ENCODE peak calls at places on chromosome 10, in four cellular contexts. C, Y, R and D are unnamed samples.
A peak's percentile ranks its signal among the peaks of the same experiment; 100 is the strongest.

GRCh38 chr10:46525177-46525823 is 31.2 kb downstream of the GPRIN2 start:
- DNase-seq in C (peak; percentile 84), Y (peak; percentile 94), R (no peak), D (no peak)

GRCh38 chr10:132389631-132390454 is 7.2 kb upstream of the PWWP2B start:
- DNase-seq in C (no peak), Y (no peak), R (no peak), D (no peak)

GRCh38 chr10:96370575-96371157 is 11.9 kb upstream of the OPALIN start:
- DNase-seq in C (peak; percentile 71), Y (peak; percentile 76), R (peak; percentile 70), D (peak; percentile 47)

GRCh38 chr10:74122060-74122459 is 28.6 kb downstream of the AP3M1 start:
- DNase-seq in C (no peak), Y (no peak), R (no peak), D (no peak)

GRCh38 chr10:80187465-80188409 is 17.6 kb downstream of the ANXA11 start:
- DNase-seq in C (peak; percentile 47), Y (no peak), R (peak; percentile 73), D (no peak)

GRCh38 chr10:5297466-5297865 is 67.3 kb upstream of the UCN3 start:
- DNase-seq in C (no peak), Y (no peak), R (no peak), D (peak; percentile 56)

GRCh38 chr10:10055656-10056445 is 961.8 kb upstream of the CELF2 start:
- DNase-seq in C (no peak), Y (no peak), R (no peak), D (no peak)

GRCh38 chr10:13505040-13505680 is 23.7 kb downstream of the BEND7 start:
- DNase-seq in C (no peak), Y (no peak), R (no peak), D (no peak)

GRCh38 chr10:75408911-75409885 is 7.6 kb upstream of the ZNF503 start:
- DNase-seq in C (peak; percentile 91), Y (peak; percentile 78), R (peak; percentile 86), D (peak; percentile 83)

GRCh38 chr10:3071405-3072198 is 4.3 kb downstream of the PFKP start:
- DNase-seq in C (peak; percentile 83), Y (peak; percentile 95), R (no peak), D (no peak)

GRCh38 chr10:117933036-117933435 is 113.7 kb downstream of the RAB11FIP2 start:
- DNase-seq in C (peak; percentile 63), Y (no peak), R (no peak), D (no peak)

GRCh38 chr10:79142522-79143309 is 74.0 kb downstream of the ZMIZ1 start:
- DNase-seq in C (no peak), Y (no peak), R (no peak), D (no peak)

GRCh38 chr10:44628921-44629320 is 244.0 kb upstream of the CXCL12 start:
- DNase-seq in C (peak; percentile 84), Y (no peak), R (no peak), D (no peak)

GRCh38 chr10:111360260-111360925 is 283.6 kb downstream of the ADRA2A start:
- DNase-seq in C (peak; percentile 33), Y (no peak), R (peak; percentile 29), D (peak; percentile 32)

GRCh38 chr10:72511414-72511813 is 114.5 kb downstream of the MICU1 start:
- DNase-seq in C (no peak), Y (no peak), R (no peak), D (no peak)

GRCh38 chr10:28532223-28532508 is 752 bp upstream of the WAC start:
- DNase-seq in C (peak; percentile 6), Y (peak; percentile 21), R (no peak), D (no peak)

GRCh38 chr10:28530751-28531150 is 2.2 kb upstream of the WAC start:
- DNase-seq in C (no peak), Y (no peak), R (no peak), D (no peak)

GRCh38 chr10:28533571-28534304 is 820 bp downstream of the WAC start:
- DNase-seq in C (peak; percentile 21), Y (peak; percentile 46), R (peak; percentile 77), D (peak; percentile 70)

GRCh38 chr10:28533315-28533564 is 322 bp downstream of the WAC start:
- DNase-seq in C (no peak), Y (no peak), R (no peak), D (no peak)

GRCh38 chr10:28532509-28533314 is at the start of gene WAC:
- DNase-seq in C (peak; percentile 87), Y (peak; percentile 67), R (peak; percentile 96), D (peak; percentile 96)
- TF ChIP-seq CTCF in C (no peak), Y (no peak), R (no peak), D (no peak)

GRCh38 chr10:84524435-84524834 is 196.0 kb downstream of the CCSER2 start:
- DNase-seq in C (no peak), Y (no peak), R (no peak), D (no peak)
- TF ChIP-seq CTCF in C (no peak), Y (no peak), R (no peak), D (no peak)

GRCh38 chr10:119149157-119149556 is 16.4 kb downstream of the SFXN4 start:
- DNase-seq in C (no peak), Y (no peak), R (no peak), D (no peak)

GRCh38 chr10:119153041-119153440 is 12.5 kb downstream of the SFXN4 start:
- DNase-seq in C (no peak), Y (no peak), R (no peak), D (no peak)

GRCh38 chr10:119153661-119154060 is 11.9 kb downstream of the SFXN4 start:
- DNase-seq in C (no peak), Y (no peak), R (no peak), D (no peak)

DNA sequence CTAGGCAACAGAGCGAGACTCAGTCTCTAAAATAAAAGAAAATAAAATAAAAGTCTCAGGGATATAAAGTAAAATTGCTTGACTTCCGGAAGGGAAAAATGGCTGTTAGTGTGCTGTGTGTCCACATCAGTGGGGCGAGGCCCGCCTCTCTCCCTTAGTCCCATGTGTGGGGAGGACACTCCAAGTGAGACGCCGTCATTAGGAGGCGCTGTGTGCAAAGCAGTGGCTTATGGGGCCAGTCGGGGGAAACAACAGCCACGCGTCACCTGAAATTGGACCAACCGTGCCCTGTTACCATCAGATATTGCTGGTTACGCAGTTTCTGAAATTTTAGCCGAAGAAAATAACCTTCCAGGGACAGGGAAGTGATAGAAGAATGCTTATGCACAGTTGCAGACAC is 15.8 kb downstream of the SFXN4 start:
- DNase-seq in C (no peak), Y (no peak), R (no peak), D (no peak)
- TF ChIP-seq CTCF in C (peak; percentile 40), Y (no peak), R (no peak), D (no peak)

GRCh38 chr10:70479161-70479531 is 579 bp downstream of the PALD1 start:
- DNase-seq in C (no peak), Y (peak; percentile 48), R (no peak), D (no peak)

GRCh38 chr10:70477661-70478162 is 855 bp upstream of the PALD1 start:
- DNase-seq in C (peak; percentile 85), Y (no peak), R (peak; percentile 67), D (no peak)

GRCh38 chr10:70480254-70480861 is 1.8 kb downstream of the PALD1 start:
- DNase-seq in C (no peak), Y (no peak), R (no peak), D (no peak)

GRCh38 chr10:70479626-70480253 is 1.2 kb downstream of the PALD1 start:
- DNase-seq in C (no peak), Y (no peak), R (no peak), D (no peak)

DNA sequence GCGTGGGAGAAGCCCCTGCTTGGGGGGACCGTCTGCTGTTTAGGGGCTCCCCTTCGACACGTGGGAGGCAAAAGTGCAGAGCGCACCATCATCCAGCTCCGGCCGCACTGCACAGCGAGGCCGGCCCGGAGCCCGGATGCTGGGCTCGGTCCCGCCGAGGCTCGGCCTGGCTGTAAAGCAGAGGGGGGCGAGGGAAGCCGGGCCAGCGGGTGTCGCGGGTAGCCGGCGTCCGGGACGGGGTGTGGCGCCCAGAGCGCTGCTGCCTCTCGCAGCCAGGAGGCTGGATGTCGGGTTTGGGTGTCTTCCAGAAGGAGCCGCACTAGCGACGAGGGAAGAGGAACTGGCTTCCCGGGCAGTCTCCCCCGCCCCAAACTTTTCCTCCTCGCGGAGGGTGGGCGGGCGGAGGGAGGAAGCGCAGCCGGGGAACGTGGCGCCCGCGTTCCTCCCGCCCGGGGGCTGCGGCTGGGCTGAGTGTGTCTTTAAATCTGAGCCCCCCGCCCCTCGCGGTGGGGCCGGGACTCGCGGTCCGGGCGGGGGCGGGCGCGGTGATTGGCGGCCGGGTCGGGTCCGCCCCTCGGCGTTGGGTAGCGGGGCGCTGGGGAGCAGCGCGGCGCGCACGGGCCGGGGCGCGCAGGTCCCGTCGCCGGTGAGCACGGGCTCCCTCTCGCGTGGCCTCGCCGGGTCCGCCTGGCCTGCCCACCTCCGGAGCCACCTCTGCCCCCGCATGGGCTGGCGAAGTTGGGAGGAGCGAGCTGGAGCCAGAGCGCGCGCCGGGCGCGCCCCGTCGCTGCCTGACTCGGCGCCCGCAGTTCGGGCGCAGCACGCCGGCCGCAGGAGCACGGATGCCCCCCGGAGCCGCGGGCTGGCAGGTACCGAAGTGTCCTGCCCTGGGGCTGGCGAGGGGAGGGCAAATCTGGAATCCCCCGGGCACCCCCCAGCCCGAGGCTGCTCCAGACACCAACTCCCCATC is at the start of gene PALD1:
- DNase-seq in C (peak; percentile 70), Y (peak; percentile 71), R (peak; percentile 80), D (peak; percentile 49)
- TF ChIP-seq CTCF in C (no peak), Y (no peak), R (no peak), D (no peak)